ENCODE peak calls at places on chromosomes 4 and X, in eight cellular contexts. V, X, L, E, M, I, Y and W are unnamed samples. For H3K27me3, the result is how much of the 10 kb centered on the place peaks cover.

GRCh38 chrX:114580336-114580735 is 3.5 kb upstream of the HTR2C start:
- DNase-seq in V (no peak), X (no peak), L (no peak), E (no peak), M (no peak), I (no peak), Y (no peak), W (no peak)

GRCh38 chr4:11954093-11954492 is 525.4 kb upstream of the HS3ST1 start:
- DNase-seq in V (no peak), X (no peak), L (no peak), E (no peak), M (peak), I (no peak), Y (no peak), W (no peak)

GRCh38 chr4:41256131-41256739 is 493 bp upstream of the UCHL1 start:
- DNase-seq in V (no peak), X (no peak), L (no peak), E (no peak), M (no peak), I (no peak), Y (no peak), W (no peak)

GRCh38 chr4:103307479-103308042 is 109.4 kb upstream of the CENPE start:
- DNase-seq in V (no peak), X (no peak), L (peak), E (no peak), M (no peak), I (no peak), Y (no peak), W (no peak)

GRCh38 chrX:46683023-46683422 is 75.9 kb downstream of the SLC9A7 start:
- DNase-seq in V (no peak), X (no peak), L (no peak), E (no peak), M (no peak), I (no peak), Y (no peak), W (no peak)

GRCh38 chrX:40094900-40095587 is 2.7 kb downstream of the BCOR start:
- DNase-seq in V (no peak), X (no peak), L (no peak), E (no peak), M (no peak), I (no peak), Y (no peak), W (no peak)

GRCh38 chrX:102067966-102068723 is 57.3 kb upstream of the TCEAL2 start:
- DNase-seq in V (no peak), X (no peak), L (no peak), E (no peak), M (no peak), I (no peak), Y (no peak), W (no peak)

GRCh38 chrX:38458071-38458470 is 103.3 kb upstream of the TSPAN7 start:
- DNase-seq in V (no peak), X (no peak), L (no peak), E (no peak), M (no peak), I (no peak), Y (no peak), W (no peak)

GRCh38 chrX:27840881-27841280 is 33.1 kb downstream of the MAGEB10 start:
- DNase-seq in V (no peak), X (no peak), L (no peak), E (no peak), M (no peak), I (no peak), Y (no peak), W (no peak)

GRCh38 chrX:127726227-127726626 is 326.0 kb downstream of the ACTRT1 start:
- DNase-seq in V (no peak), X (no peak), L (no peak), E (no peak), M (no peak), I (no peak), Y (no peak), W (no peak)

GRCh38 chr4:55397521-55398321 is 2.0 kb downstream of the TMEM165 start:
- DNase-seq in V (no peak), X (no peak), L (no peak), E (no peak), M (no peak), I (no peak), Y (no peak), W (no peak)

GRCh38 chr4:110678517-110678916 is 55.6 kb upstream of the PITX2 start:
- DNase-seq in V (no peak), X (no peak), L (no peak), E (no peak), M (no peak), I (no peak), Y (no peak), W (no peak)

GRCh38 chr4:170247585-170247984 is 157.8 kb upstream of the AADAT start:
- DNase-seq in V (no peak), X (no peak), L (no peak), E (no peak), M (no peak), I (no peak), Y (no peak), W (no peak)

GRCh38 chr4:1534076-1534872 is 128.0 kb upstream of the NKX1-1 start:
- DNase-seq in V (no peak), X (no peak), L (peak), E (no peak), M (no peak), I (no peak), Y (no peak), W (no peak)

GRCh38 chrX:6460893-6461490 is 73.9 kb downstream of the VCX3A start:
- DNase-seq in V (no peak), X (no peak), L (no peak), E (no peak), M (no peak), I (no peak), Y (no peak), W (no peak)

GRCh38 chrX:105117621-105118020 is 102.9 kb downstream of the TEX13A start:
- DNase-seq in V (no peak), X (no peak), L (no peak), E (no peak), M (no peak), I (no peak), Y (no peak), W (no peak)

GRCh38 chrX:16970977-16971376 is 24.5 kb downstream of the REPS2 start:
- DNase-seq in V (no peak), X (no peak), L (no peak), E (no peak), M (no peak), I (no peak), Y (no peak), W (no peak)

GRCh38 chr4:8297141-8297601 is 27.6 kb downstream of the HTRA3 start:
- DNase-seq in V (no peak), X (no peak), L (no peak), E (peak), M (no peak), I (no peak), Y (no peak), W (no peak)

DNA sequence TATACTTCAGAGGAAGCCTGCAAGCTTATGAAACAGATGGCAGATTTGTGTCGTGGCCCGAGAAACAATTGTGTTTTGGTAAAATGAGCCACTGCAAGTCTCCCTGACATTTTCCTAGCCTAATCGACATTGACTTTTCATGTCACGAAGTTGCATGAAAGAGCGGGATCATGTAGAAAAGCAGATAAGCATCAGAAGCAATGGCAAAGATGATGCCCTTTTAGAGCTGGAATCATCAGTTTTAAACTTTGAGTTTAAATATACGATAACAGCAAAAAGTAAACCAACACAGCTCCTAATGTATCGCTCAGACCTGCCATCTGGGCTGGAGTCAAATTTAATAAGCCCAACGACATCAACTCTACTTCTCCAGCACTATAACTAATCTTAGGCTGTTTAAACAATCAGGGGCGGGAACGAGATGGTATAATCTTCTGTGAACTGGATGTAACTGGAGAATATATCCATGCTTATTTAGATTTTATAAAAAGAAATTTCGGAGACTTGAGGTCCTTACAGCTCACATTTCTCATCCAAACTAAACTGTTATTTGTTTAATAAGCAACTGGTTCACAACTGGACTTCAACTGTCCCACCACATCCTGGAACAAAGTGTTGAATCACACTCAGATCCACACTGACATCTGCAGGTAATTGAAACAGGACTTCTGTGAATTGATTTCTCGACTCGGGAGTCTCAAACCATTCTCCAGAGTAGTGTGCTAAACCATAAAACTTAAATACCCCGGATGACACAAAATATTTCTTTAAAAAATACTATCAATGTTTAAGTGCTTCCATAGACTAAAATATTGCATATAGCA is 95.1 kb upstream of the PLAC1 start:
- DNase-seq in V (no peak), X (no peak), L (no peak), E (no peak), M (no peak), I (no peak), Y (no peak), W (no peak)
- TF ChIP-seq CTCF in V (no peak), X (no peak), L (no peak), E (peak), M (no peak), I (no peak), Y (no peak), W (no peak)

GRCh38 chr4:128572778-128573241 is 236.7 kb upstream of the JADE1 start:
- DNase-seq in V (no peak), X (no peak), L (no peak), E (no peak), M (no peak), I (no peak), Y (no peak), W (no peak)

GRCh38 chr4:128574706-128575105 is 234.8 kb upstream of the JADE1 start:
- DNase-seq in V (peak), X (peak), L (no peak), E (peak), M (peak), I (peak), Y (no peak), W (peak)

GRCh38 chr4:128571747-128572146 is 237.8 kb upstream of the JADE1 start:
- DNase-seq in V (no peak), X (no peak), L (no peak), E (peak), M (peak), I (peak), Y (no peak), W (no peak)

GRCh38 chr4:128570380-128570779 is 239.1 kb upstream of the JADE1 start:
- DNase-seq in V (no peak), X (no peak), L (no peak), E (peak), M (no peak), I (peak), Y (no peak), W (no peak)

GRCh38 chr4:128573781-128574508 is 235.6 kb upstream of the JADE1 start:
- DNase-seq in V (no peak), X (no peak), L (no peak), E (no peak), M (no peak), I (no peak), Y (no peak), W (no peak)
- H3K27ac ChIP-seq in V (no peak), X (no peak), L (no peak), E (peak), M (no peak), I (peak), Y (no peak), W (no peak)

GRCh38 chrX:69229436-69229835 is 64.2 kb upstream of the PJA1 start:
- DNase-seq in V (no peak), X (peak), L (no peak), E (no peak), M (no peak), I (no peak), Y (no peak), W (no peak)
- H3K27me3 ChIP-seq in V (under half), X (under half), L (under half), E (under half), M (under half), I (under half), Y (under half), W (under half)

DNA sequence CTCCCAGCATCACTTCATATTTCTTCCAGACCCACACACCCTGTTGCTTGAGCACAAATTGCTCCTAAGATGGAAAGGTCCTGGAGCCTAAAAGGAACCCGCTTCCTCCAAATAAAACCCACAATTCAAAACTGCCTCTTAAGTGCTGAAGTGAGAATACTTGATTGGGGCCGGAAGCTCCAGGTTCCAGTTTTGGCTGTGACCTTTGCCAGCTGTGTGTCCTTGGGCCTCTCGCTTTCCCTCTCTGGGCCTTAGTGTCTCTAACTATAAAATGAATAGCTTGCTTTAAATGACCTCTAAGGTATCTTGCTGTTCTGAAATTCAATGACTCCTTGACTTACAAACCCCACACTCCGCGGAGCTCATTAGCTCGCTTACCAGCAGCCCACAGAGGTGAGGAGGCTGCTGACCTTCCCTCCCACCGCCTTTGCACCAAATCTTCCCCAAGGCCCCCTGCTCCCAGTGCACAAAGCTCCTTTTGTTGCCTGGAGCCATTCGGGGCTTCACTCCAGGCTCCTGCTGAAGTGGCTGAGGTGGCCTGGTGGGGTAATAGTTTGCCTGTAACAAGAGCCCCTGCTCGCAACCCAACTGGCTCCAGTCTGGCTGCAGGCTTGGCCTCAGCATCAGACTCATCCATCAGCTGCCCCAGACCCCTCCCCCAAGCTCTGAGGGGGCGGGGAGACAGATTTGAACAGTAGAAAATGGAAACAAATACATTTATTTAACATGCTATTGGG is 21.8 kb downstream of the STARD8 start:
- DNase-seq in V (no peak), X (no peak), L (no peak), E (no peak), M (no peak), I (no peak), Y (no peak), W (no peak)
- TF ChIP-seq CTCF in V (no peak), X (no peak), L (no peak), E (no peak), M (no peak), I (no peak), Y (no peak), W (no peak)

GRCh38 chrX:72029473-72030411 is 102.0 kb downstream of the RTL5 start:
- DNase-seq in V (no peak), X (peak), L (no peak), E (no peak), M (no peak), I (peak), Y (no peak), W (no peak)
- H3K27ac ChIP-seq in V (no peak), X (no peak), L (peak), E (peak), M (no peak), I (no peak), Y (peak), W (no peak)